ENCODE peak calls at places on chromosomes 7 and 10, in nine cellular contexts. One of them, this sample, is unnamed.

GRCh38 chr10:70115948-70116682 is 16.5 kb downstream of the AIFM2 start:
- DNase-seq in activated CD4-positive, alpha-beta T cell treated with anti-CD3 and anti-CD28 coated beads, Interleukin-2, amount 50 U/mL, for 1 hour: peak; percentile 53
- DNase-seq in CD4-positive, alpha-beta memory T cell: peak; percentile 55
- DNase-seq in A172: peak; percentile 21
- DNase-seq in activated CD4-positive, CD25-positive, alpha-beta regulatory T cell treated with anti-CD3 and anti-CD28 coated beads, Interleukin-2, amount 50 U/mL, for 72 hours: peak; percentile 58
- DNase-seq in WERI-Rb-1: peak; percentile 71
- DNase-seq in stimulated activated CD4-positive, alpha-beta T cell treated with anti-CD3 and anti-CD28 coated beads, Interleukin-1b, Interleukin-23, amount 100 ng/mL, for 24 hours: peak; percentile 44
- DNase-seq in fibroblast of lung: peak; percentile 24
- DNase-seq in bronchial epithelial cell: peak; percentile 19
- DNase-seq in this sample: peak; percentile 65

GRCh38 chr10:88763441-88763840 is 3.6 kb downstream of the LIPN start:
- DNase-seq in bronchial epithelial cell: peak; percentile 50
- DNase-seq in A172: no peak
- DNase-seq in WERI-Rb-1: no peak
- DNase-seq in CD4-positive, alpha-beta memory T cell: no peak
- DNase-seq in activated CD4-positive, CD25-positive, alpha-beta regulatory T cell treated with anti-CD3 and anti-CD28 coated beads, Interleukin-2, amount 50 U/mL, for 72 hours: no peak
- DNase-seq in fibroblast of lung: peak; percentile 5
- DNase-seq in stimulated activated CD4-positive, alpha-beta T cell treated with anti-CD3 and anti-CD28 coated beads, Interleukin-1b, Interleukin-23, amount 100 ng/mL, for 24 hours: no peak
- DNase-seq in activated CD4-positive, alpha-beta T cell treated with anti-CD3 and anti-CD28 coated beads, Interleukin-2, amount 50 U/mL, for 1 hour: no peak
- DNase-seq in this sample: no peak

GRCh38 chr7:33952824-33953223 is 47.5 kb downstream of the BMPER start:
- DNase-seq in activated CD4-positive, CD25-positive, alpha-beta regulatory T cell treated with anti-CD3 and anti-CD28 coated beads, Interleukin-2, amount 50 U/mL, for 72 hours: no peak
- DNase-seq in activated CD4-positive, alpha-beta T cell treated with anti-CD3 and anti-CD28 coated beads, Interleukin-2, amount 50 U/mL, for 1 hour: no peak
- DNase-seq in CD4-positive, alpha-beta memory T cell: no peak
- DNase-seq in fibroblast of lung: no peak
- DNase-seq in WERI-Rb-1: no peak
- DNase-seq in A172: no peak
- DNase-seq in bronchial epithelial cell: peak; percentile 23
- DNase-seq in stimulated activated CD4-positive, alpha-beta T cell treated with anti-CD3 and anti-CD28 coated beads, Interleukin-1b, Interleukin-23, amount 100 ng/mL, for 24 hours: no peak
- DNase-seq in this sample: no peak

GRCh38 chr10:124703778-124704427 is 40.3 kb downstream of the FAM53B start:
- DNase-seq in A172: no peak
- DNase-seq in stimulated activated CD4-positive, alpha-beta T cell treated with anti-CD3 and anti-CD28 coated beads, Interleukin-1b, Interleukin-23, amount 100 ng/mL, for 24 hours: no peak
- DNase-seq in fibroblast of lung: peak; percentile 74
- DNase-seq in activated CD4-positive, CD25-positive, alpha-beta regulatory T cell treated with anti-CD3 and anti-CD28 coated beads, Interleukin-2, amount 50 U/mL, for 72 hours: no peak
- DNase-seq in activated CD4-positive, alpha-beta T cell treated with anti-CD3 and anti-CD28 coated beads, Interleukin-2, amount 50 U/mL, for 1 hour: no peak
- DNase-seq in bronchial epithelial cell: no peak
- DNase-seq in WERI-Rb-1: no peak
- DNase-seq in CD4-positive, alpha-beta memory T cell: no peak
- DNase-seq in this sample: no peak

GRCh38 chr7:129776397-129776792 is 164.9 kb downstream of the NRF1 start:
- DNase-seq in activated CD4-positive, CD25-positive, alpha-beta regulatory T cell treated with anti-CD3 and anti-CD28 coated beads, Interleukin-2, amount 50 U/mL, for 72 hours: no peak
- DNase-seq in fibroblast of lung: no peak
- DNase-seq in WERI-Rb-1: no peak
- DNase-seq in bronchial epithelial cell: no peak
- DNase-seq in stimulated activated CD4-positive, alpha-beta T cell treated with anti-CD3 and anti-CD28 coated beads, Interleukin-1b, Interleukin-23, amount 100 ng/mL, for 24 hours: no peak
- DNase-seq in CD4-positive, alpha-beta memory T cell: no peak
- DNase-seq in activated CD4-positive, alpha-beta T cell treated with anti-CD3 and anti-CD28 coated beads, Interleukin-2, amount 50 U/mL, for 1 hour: no peak
- DNase-seq in A172: no peak
- DNase-seq in this sample: no peak

GRCh38 chr10:63527401-63527800 is 6.2 kb downstream of the REEP3 start:
- DNase-seq in bronchial epithelial cell: no peak
- DNase-seq in activated CD4-positive, CD25-positive, alpha-beta regulatory T cell treated with anti-CD3 and anti-CD28 coated beads, Interleukin-2, amount 50 U/mL, for 72 hours: no peak
- DNase-seq in A172: no peak
- DNase-seq in activated CD4-positive, alpha-beta T cell treated with anti-CD3 and anti-CD28 coated beads, Interleukin-2, amount 50 U/mL, for 1 hour: no peak
- DNase-seq in fibroblast of lung: no peak
- DNase-seq in stimulated activated CD4-positive, alpha-beta T cell treated with anti-CD3 and anti-CD28 coated beads, Interleukin-1b, Interleukin-23, amount 100 ng/mL, for 24 hours: no peak
- DNase-seq in CD4-positive, alpha-beta memory T cell: no peak
- DNase-seq in WERI-Rb-1: no peak
- DNase-seq in this sample: no peak

GRCh38 chr10:124538669-124539068 is 77.0 kb downstream of the LHPP start:
- DNase-seq in WERI-Rb-1: no peak
- DNase-seq in bronchial epithelial cell: no peak
- DNase-seq in stimulated activated CD4-positive, alpha-beta T cell treated with anti-CD3 and anti-CD28 coated beads, Interleukin-1b, Interleukin-23, amount 100 ng/mL, for 24 hours: no peak
- DNase-seq in CD4-positive, alpha-beta memory T cell: no peak
- DNase-seq in A172: no peak
- DNase-seq in fibroblast of lung: no peak
- DNase-seq in activated CD4-positive, CD25-positive, alpha-beta regulatory T cell treated with anti-CD3 and anti-CD28 coated beads, Interleukin-2, amount 50 U/mL, for 72 hours: no peak
- DNase-seq in activated CD4-positive, alpha-beta T cell treated with anti-CD3 and anti-CD28 coated beads, Interleukin-2, amount 50 U/mL, for 1 hour: no peak
- DNase-seq in this sample: no peak

GRCh38 chr7:9718071-9718470 is 1255.6 kb upstream of the PHF14 start:
- DNase-seq in fibroblast of lung: no peak
- DNase-seq in WERI-Rb-1: no peak
- DNase-seq in bronchial epithelial cell: no peak
- DNase-seq in activated CD4-positive, alpha-beta T cell treated with anti-CD3 and anti-CD28 coated beads, Interleukin-2, amount 50 U/mL, for 1 hour: no peak
- DNase-seq in CD4-positive, alpha-beta memory T cell: no peak
- DNase-seq in activated CD4-positive, CD25-positive, alpha-beta regulatory T cell treated with anti-CD3 and anti-CD28 coated beads, Interleukin-2, amount 50 U/mL, for 72 hours: no peak
- DNase-seq in stimulated activated CD4-positive, alpha-beta T cell treated with anti-CD3 and anti-CD28 coated beads, Interleukin-1b, Interleukin-23, amount 100 ng/mL, for 24 hours: no peak
- DNase-seq in A172: peak; percentile 26
- DNase-seq in this sample: no peak

GRCh38 chr10:95467162-95467599 is 94.0 kb downstream of the SORBS1 start:
- DNase-seq in WERI-Rb-1: no peak
- DNase-seq in CD4-positive, alpha-beta memory T cell: no peak
- DNase-seq in activated CD4-positive, alpha-beta T cell treated with anti-CD3 and anti-CD28 coated beads, Interleukin-2, amount 50 U/mL, for 1 hour: no peak
- DNase-seq in stimulated activated CD4-positive, alpha-beta T cell treated with anti-CD3 and anti-CD28 coated beads, Interleukin-1b, Interleukin-23, amount 100 ng/mL, for 24 hours: no peak
- DNase-seq in fibroblast of lung: no peak
- DNase-seq in bronchial epithelial cell: no peak
- DNase-seq in activated CD4-positive, CD25-positive, alpha-beta regulatory T cell treated with anti-CD3 and anti-CD28 coated beads, Interleukin-2, amount 50 U/mL, for 72 hours: no peak
- DNase-seq in A172: no peak
- DNase-seq in this sample: no peak

GRCh38 chr7:26329520-26330269 is 38.0 kb downstream of the SNX10 start:
- DNase-seq in A172: no peak
- DNase-seq in WERI-Rb-1: no peak
- DNase-seq in CD4-positive, alpha-beta memory T cell: no peak
- DNase-seq in stimulated activated CD4-positive, alpha-beta T cell treated with anti-CD3 and anti-CD28 coated beads, Interleukin-1b, Interleukin-23, amount 100 ng/mL, for 24 hours: no peak
- DNase-seq in activated CD4-positive, alpha-beta T cell treated with anti-CD3 and anti-CD28 coated beads, Interleukin-2, amount 50 U/mL, for 1 hour: no peak
- DNase-seq in activated CD4-positive, CD25-positive, alpha-beta regulatory T cell treated with anti-CD3 and anti-CD28 coated beads, Interleukin-2, amount 50 U/mL, for 72 hours: no peak
- DNase-seq in fibroblast of lung: no peak
- DNase-seq in bronchial epithelial cell: no peak
- DNase-seq in this sample: no peak

GRCh38 chr7:13024323-13024722 is 336.9 kb downstream of the ARL4A start:
- DNase-seq in bronchial epithelial cell: no peak
- DNase-seq in activated CD4-positive, alpha-beta T cell treated with anti-CD3 and anti-CD28 coated beads, Interleukin-2, amount 50 U/mL, for 1 hour: no peak
- DNase-seq in stimulated activated CD4-positive, alpha-beta T cell treated with anti-CD3 and anti-CD28 coated beads, Interleukin-1b, Interleukin-23, amount 100 ng/mL, for 24 hours: no peak
- DNase-seq in activated CD4-positive, CD25-positive, alpha-beta regulatory T cell treated with anti-CD3 and anti-CD28 coated beads, Interleukin-2, amount 50 U/mL, for 72 hours: no peak
- DNase-seq in WERI-Rb-1: no peak
- DNase-seq in CD4-positive, alpha-beta memory T cell: no peak
- DNase-seq in fibroblast of lung: peak; percentile 81
- DNase-seq in A172: no peak
- DNase-seq in this sample: no peak

GRCh38 chr10:88668465-88668864 is 4.2 kb downstream of the LIPF start:
- DNase-seq in CD4-positive, alpha-beta memory T cell: no peak
- DNase-seq in fibroblast of lung: no peak
- DNase-seq in bronchial epithelial cell: no peak
- DNase-seq in activated CD4-positive, alpha-beta T cell treated with anti-CD3 and anti-CD28 coated beads, Interleukin-2, amount 50 U/mL, for 1 hour: no peak
- DNase-seq in A172: no peak
- DNase-seq in WERI-Rb-1: no peak
- DNase-seq in activated CD4-positive, CD25-positive, alpha-beta regulatory T cell treated with anti-CD3 and anti-CD28 coated beads, Interleukin-2, amount 50 U/mL, for 72 hours: no peak
- DNase-seq in stimulated activated CD4-positive, alpha-beta T cell treated with anti-CD3 and anti-CD28 coated beads, Interleukin-1b, Interleukin-23, amount 100 ng/mL, for 24 hours: no peak
- DNase-seq in this sample: no peak

GRCh38 chr7:70574970-70575799 is 556.8 kb upstream of the GALNT17 start:
- DNase-seq in stimulated activated CD4-positive, alpha-beta T cell treated with anti-CD3 and anti-CD28 coated beads, Interleukin-1b, Interleukin-23, amount 100 ng/mL, for 24 hours: no peak
- DNase-seq in A172: peak; percentile 69
- DNase-seq in activated CD4-positive, CD25-positive, alpha-beta regulatory T cell treated with anti-CD3 and anti-CD28 coated beads, Interleukin-2, amount 50 U/mL, for 72 hours: no peak
- DNase-seq in bronchial epithelial cell: peak; percentile 80
- DNase-seq in fibroblast of lung: no peak
- DNase-seq in CD4-positive, alpha-beta memory T cell: no peak
- DNase-seq in WERI-Rb-1: peak; percentile 84
- DNase-seq in activated CD4-positive, alpha-beta T cell treated with anti-CD3 and anti-CD28 coated beads, Interleukin-2, amount 50 U/mL, for 1 hour: no peak
- DNase-seq in this sample: no peak

GRCh38 chr7:139909379-139910050 is 80.5 kb downstream of the TBXAS1 start:
- DNase-seq in bronchial epithelial cell: peak; percentile 52
- DNase-seq in A172: no peak
- DNase-seq in activated CD4-positive, alpha-beta T cell treated with anti-CD3 and anti-CD28 coated beads, Interleukin-2, amount 50 U/mL, for 1 hour: no peak
- DNase-seq in activated CD4-positive, CD25-positive, alpha-beta regulatory T cell treated with anti-CD3 and anti-CD28 coated beads, Interleukin-2, amount 50 U/mL, for 72 hours: no peak
- DNase-seq in fibroblast of lung: peak; percentile 84
- DNase-seq in WERI-Rb-1: no peak
- DNase-seq in CD4-positive, alpha-beta memory T cell: no peak
- DNase-seq in stimulated activated CD4-positive, alpha-beta T cell treated with anti-CD3 and anti-CD28 coated beads, Interleukin-1b, Interleukin-23, amount 100 ng/mL, for 24 hours: no peak
- DNase-seq in this sample: no peak

GRCh38 chr7:155533120-155533826 is 13.1 kb downstream of the CNPY1 start:
- DNase-seq in stimulated activated CD4-positive, alpha-beta T cell treated with anti-CD3 and anti-CD28 coated beads, Interleukin-1b, Interleukin-23, amount 100 ng/mL, for 24 hours: no peak
- DNase-seq in fibroblast of lung: no peak
- DNase-seq in A172: no peak
- DNase-seq in bronchial epithelial cell: no peak
- DNase-seq in activated CD4-positive, alpha-beta T cell treated with anti-CD3 and anti-CD28 coated beads, Interleukin-2, amount 50 U/mL, for 1 hour: no peak
- DNase-seq in WERI-Rb-1: no peak
- DNase-seq in CD4-positive, alpha-beta memory T cell: no peak
- DNase-seq in activated CD4-positive, CD25-positive, alpha-beta regulatory T cell treated with anti-CD3 and anti-CD28 coated beads, Interleukin-2, amount 50 U/mL, for 72 hours: no peak
- DNase-seq in this sample: peak; percentile 45

GRCh38 chr10:100022403-100022802 is 12.7 kb upstream of the DNMBP start:
- DNase-seq in bronchial epithelial cell: no peak
- DNase-seq in stimulated activated CD4-positive, alpha-beta T cell treated with anti-CD3 and anti-CD28 coated beads, Interleukin-1b, Interleukin-23, amount 100 ng/mL, for 24 hours: no peak
- DNase-seq in fibroblast of lung: peak; percentile 77
- DNase-seq in WERI-Rb-1: no peak
- DNase-seq in activated CD4-positive, alpha-beta T cell treated with anti-CD3 and anti-CD28 coated beads, Interleukin-2, amount 50 U/mL, for 1 hour: no peak
- DNase-seq in CD4-positive, alpha-beta memory T cell: no peak
- DNase-seq in A172: no peak
- DNase-seq in activated CD4-positive, CD25-positive, alpha-beta regulatory T cell treated with anti-CD3 and anti-CD28 coated beads, Interleukin-2, amount 50 U/mL, for 72 hours: no peak
- DNase-seq in this sample: no peak

GRCh38 chr7:74387606-74388005 is 66.1 kb upstream of the GTF2IRD1 start:
- DNase-seq in fibroblast of lung: no peak
- DNase-seq in activated CD4-positive, CD25-positive, alpha-beta regulatory T cell treated with anti-CD3 and anti-CD28 coated beads, Interleukin-2, amount 50 U/mL, for 72 hours: no peak
- DNase-seq in A172: no peak
- DNase-seq in stimulated activated CD4-positive, alpha-beta T cell treated with anti-CD3 and anti-CD28 coated beads, Interleukin-1b, Interleukin-23, amount 100 ng/mL, for 24 hours: no peak
- DNase-seq in activated CD4-positive, alpha-beta T cell treated with anti-CD3 and anti-CD28 coated beads, Interleukin-2, amount 50 U/mL, for 1 hour: no peak
- DNase-seq in bronchial epithelial cell: no peak
- DNase-seq in WERI-Rb-1: no peak
- DNase-seq in CD4-positive, alpha-beta memory T cell: no peak
- DNase-seq in this sample: no peak